ENCODE peak calls at places on chromosomes 5 and 9, in seven cellular contexts. R is GM12892, T is K562, Q is SK-N-SH, O is HepG2, U is H1, C is GM12878. Y is an unnamed sample.

GRCh38 chr9:80509358-80509757 is 937.6 kb downstream of the TLE4 start:
- DNase-seq in R (no peak), T (no peak), Q (no peak), O (no peak), U (no peak), C (no peak), Y (no peak)

GRCh38 chr9:109771796-109772525 is 8.0 kb upstream of the PALM2AKAP2 start:
- DNase-seq in R (no peak), T (no peak), Q (no peak), O (no peak), U (no peak), C (no peak), Y (no peak)

GRCh38 chr5:158074992-158075769 is 216.2 kb upstream of the CLINT1 start:
- DNase-seq in R (peak), T (peak), Q (peak), O (peak), U (peak), C (no peak), Y (peak)

GRCh38 chr5:52786391-52786790 is 1.3 kb upstream of the ITGA1 start:
- DNase-seq in R (no peak), T (no peak), Q (no peak), O (no peak), U (no peak), C (no peak), Y (no peak)

GRCh38 chr5:24385617-24386016 is 259.2 kb downstream of the CDH10 start:
- DNase-seq in R (no peak), T (no peak), Q (no peak), O (no peak), U (no peak), C (no peak), Y (no peak)

GRCh38 chr5:173441053-173441628 is 112.9 kb upstream of the STC2 start:
- DNase-seq in R (no peak), T (no peak), Q (no peak), O (no peak), U (no peak), C (no peak), Y (no peak)

GRCh38 chr5:154723740-154724505 is 31.3 kb upstream of the LARP1 start:
- DNase-seq in R (no peak), T (peak), Q (no peak), O (no peak), U (no peak), C (no peak), Y (no peak)

GRCh38 chr5:75512383-75513074 is 838 bp downstream of the POLK start:
- DNase-seq in R (no peak), T (no peak), Q (no peak), O (peak), U (no peak), C (no peak), Y (no peak)

GRCh38 chr5:16600397-16600796 is 16.4 kb downstream of the RETREG1 start:
- DNase-seq in R (no peak), T (no peak), Q (peak), O (no peak), U (no peak), C (no peak), Y (no peak)

GRCh38 chr5:6730407-6730806 is 17.2 kb downstream of the TENT4A start:
- DNase-seq in R (no peak), T (no peak), Q (no peak), O (no peak), U (no peak), C (no peak), Y (no peak)

GRCh38 chr9:108511200-108511756 is 344.5 kb downstream of the ACTL7B start:
- DNase-seq in R (no peak), T (no peak), Q (no peak), O (no peak), U (no peak), C (no peak), Y (no peak)

GRCh38 chr5:66757219-66757833 is 161.1 kb downstream of the MAST4 start:
- DNase-seq in R (no peak), T (no peak), Q (peak), O (peak), U (no peak), C (no peak), Y (no peak)

GRCh38 chr5:124659798-124660197 is 86.6 kb downstream of the ZNF608 start:
- DNase-seq in R (no peak), T (no peak), Q (no peak), O (no peak), U (no peak), C (no peak), Y (no peak)

GRCh38 chr5:88845081-88845697 is 37.8 kb downstream of the MEF2C start:
- DNase-seq in R (peak), T (no peak), Q (no peak), O (no peak), U (no peak), C (peak), Y (no peak)

GRCh38 chr9:22238809-22239684 is 207.6 kb upstream of the DMRTA1 start:
- DNase-seq in R (no peak), T (no peak), Q (no peak), O (peak), U (no peak), C (no peak), Y (no peak)

GRCh38 chr9:35652829-35653209 is 2.1 kb upstream of the SIT1 start:
- DNase-seq in R (no peak), T (no peak), Q (no peak), O (no peak), U (no peak), C (no peak), Y (no peak)

GRCh38 chr9:95511232-95511951 is 5.4 kb downstream of the PTCH1 start:
- DNase-seq in R (no peak), T (no peak), Q (no peak), O (peak), U (peak), C (no peak), Y (no peak)

GRCh38 chr5:17261075-17261474 is 43.6 kb downstream of the BASP1 start:
- DNase-seq in R (no peak), T (no peak), Q (no peak), O (no peak), U (no peak), C (no peak), Y (no peak)

GRCh38 chr9:105441761-105442160 is 6.1 kb upstream of the FSD1L start:
- DNase-seq in R (no peak), T (no peak), Q (no peak), O (no peak), U (no peak), C (no peak), Y (no peak)

GRCh38 chr5:83924171-83924570 is 203.5 kb upstream of the HAPLN1 start:
- DNase-seq in R (no peak), T (no peak), Q (no peak), O (no peak), U (no peak), C (no peak), Y (no peak)
- TF ChIP-seq TAF1 in R (no peak), T (no peak), Q (no peak), O (no peak), U (no peak), C (no peak), Y (no peak)

GRCh38 chr9:2863831-2864230 is 19.9 kb upstream of the PUM3 start:
- DNase-seq in R (no peak), T (no peak), Q (no peak), O (no peak), U (no peak), C (no peak), Y (no peak)

GRCh38 chr9:2854617-2855016 is 10.7 kb upstream of the PUM3 start:
- DNase-seq in R (no peak), T (no peak), Q (no peak), O (no peak), U (no peak), C (no peak), Y (no peak)

GRCh38 chr9:2856400-2856799 is 12.5 kb upstream of the PUM3 start:
- DNase-seq in R (no peak), T (no peak), Q (no peak), O (no peak), U (no peak), C (no peak), Y (no peak)

GRCh38 chr9:2857564-2858198 is 13.8 kb upstream of the PUM3 start:
- DNase-seq in R (peak), T (peak), Q (peak), O (peak), U (peak), C (peak), Y (peak)

GRCh38 chr9:2859776-2860379 is 16.0 kb upstream of the PUM3 start:
- DNase-seq in R (peak), T (peak), Q (peak), O (peak), U (peak), C (no peak), Y (no peak)
- TF ChIP-seq TAF1 in R (no peak), T (no peak), Q (no peak), O (no peak), U (no peak), C (no peak), Y (no peak)

GRCh38 chr5:84384604-84385575 is at the start of gene EDIL3:
- DNase-seq in R (no peak), T (no peak), Q (peak), O (no peak), U (peak), C (no peak), Y (no peak)
- TF ChIP-seq TAF1 in R (no peak), T (no peak), Q (no peak), O (no peak), U (peak), C (no peak), Y (no peak)

GRCh38 chr5:172133359-172134029 is 54.5 kb downstream of the STK10 start:
- DNase-seq in R (no peak), T (no peak), Q (no peak), O (no peak), U (no peak), C (no peak), Y (no peak)
- TF ChIP-seq TAF1 in R (no peak), T (no peak), Q (no peak), O (no peak), U (no peak), C (no peak), Y (no peak)

GRCh38 chr9:128689820-128690683 is 1.0 kb downstream of the SET start:
- DNase-seq in R (no peak), T (peak), Q (peak), O (no peak), U (no peak), C (no peak), Y (no peak)
- TF ChIP-seq TAF1 in R (no peak), T (no peak), Q (no peak), O (no peak), U (peak), C (peak), Y (no peak)

DNA sequence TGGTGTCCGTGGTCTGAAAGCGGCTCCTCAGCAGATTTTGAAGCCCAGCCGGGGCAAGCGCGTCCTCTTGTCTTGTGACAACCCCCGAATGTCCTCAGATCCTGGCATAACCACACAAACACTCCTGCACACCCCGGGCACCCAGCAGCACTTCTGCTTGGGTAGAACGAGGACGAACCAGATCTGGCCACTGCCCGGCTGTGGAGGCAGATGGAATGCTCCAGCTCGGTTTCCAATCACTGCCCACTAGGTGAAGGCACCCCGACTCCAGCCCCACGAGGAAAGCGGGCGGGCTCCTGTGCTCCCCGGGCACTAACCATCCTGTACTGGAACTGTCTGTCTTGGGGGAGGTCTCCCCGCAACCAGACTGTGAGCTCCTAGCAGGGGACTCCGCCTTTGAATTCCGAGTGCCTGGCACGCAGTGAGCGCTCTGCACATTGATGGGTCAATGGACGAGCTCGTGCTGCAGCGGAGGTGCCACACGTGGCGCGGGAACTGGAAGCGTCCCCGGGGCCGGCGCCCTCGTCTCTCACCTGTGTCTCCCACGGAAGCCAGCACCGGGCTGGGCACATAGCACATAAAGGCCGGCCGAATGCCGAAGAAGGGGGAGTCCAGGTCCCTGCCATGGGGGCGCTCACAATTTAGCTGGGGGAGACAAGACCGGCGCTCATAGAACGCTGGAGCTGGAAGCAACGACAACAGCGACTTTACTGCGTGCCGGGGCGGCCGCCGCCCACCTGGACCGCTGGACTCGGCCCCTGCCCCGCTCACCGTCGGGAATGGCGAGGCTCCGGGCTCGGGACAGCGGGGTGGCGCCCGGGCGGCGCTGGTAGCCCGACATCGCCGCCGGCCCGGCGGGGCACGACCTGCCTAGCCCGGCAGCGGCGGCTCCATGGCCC is 608 bp downstream of the ENTR1 start:
- DNase-seq in R (peak), T (no peak), Q (peak), O (peak), U (peak), C (no peak), Y (peak)
- TF ChIP-seq TAF1 in R (no peak), T (no peak), Q (no peak), O (no peak), U (no peak), C (no peak), Y (no peak)

GRCh38 chr5:100690036-100690560 is 154.9 kb downstream of the FAM174A start:
- DNase-seq in R (no peak), T (no peak), Q (no peak), O (no peak), U (no peak), C (no peak), Y (no peak)

GRCh38 chr5:100694100-100694499 is 158.9 kb downstream of the FAM174A start:
- DNase-seq in R (no peak), T (no peak), Q (no peak), O (no peak), U (no peak), C (no peak), Y (no peak)

GRCh38 chr5:100691085-100691484 is 155.9 kb downstream of the FAM174A start:
- DNase-seq in R (no peak), T (no peak), Q (no peak), O (no peak), U (no peak), C (no peak), Y (no peak)

GRCh38 chr5:100693481-100693880 is 158.3 kb downstream of the FAM174A start:
- DNase-seq in R (no peak), T (no peak), Q (no peak), O (no peak), U (no peak), C (no peak), Y (no peak)

DNA sequence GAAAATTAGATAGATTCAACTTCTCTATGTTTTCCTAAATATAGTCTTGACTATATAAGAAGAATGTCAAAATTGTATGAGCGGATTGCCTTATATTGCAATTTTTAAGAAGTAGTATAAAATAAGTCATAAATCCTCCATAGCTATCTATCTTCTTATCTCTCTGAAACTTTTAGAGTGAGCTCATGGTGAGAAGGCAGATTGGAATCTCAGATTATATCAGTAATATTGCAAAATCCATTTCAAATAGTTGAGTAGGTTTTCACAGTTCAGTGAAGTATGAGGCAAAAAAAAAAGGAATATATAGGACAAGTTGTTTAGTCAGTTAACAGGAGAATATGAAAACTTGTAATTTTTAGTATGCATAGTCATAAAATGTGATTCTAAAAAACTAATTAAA is 156.4 kb downstream of the FAM174A start:
- DNase-seq in R (no peak), T (no peak), Q (no peak), O (no peak), U (no peak), C (no peak), Y (no peak)
- TF ChIP-seq TAF1 in R (no peak), T (no peak), Q (no peak), O (no peak), U (no peak), C (no peak), Y (no peak)

GRCh38 chr5:74020488-74020887 is 394.5 kb downstream of the ARHGEF28 start:
- DNase-seq in R (no peak), T (no peak), Q (no peak), O (no peak), U (no peak), C (no peak), Y (no peak)
- TF ChIP-seq TAF1 in R (no peak), T (no peak), Q (no peak), O (no peak), U (no peak), C (no peak), Y (no peak)

DNA sequence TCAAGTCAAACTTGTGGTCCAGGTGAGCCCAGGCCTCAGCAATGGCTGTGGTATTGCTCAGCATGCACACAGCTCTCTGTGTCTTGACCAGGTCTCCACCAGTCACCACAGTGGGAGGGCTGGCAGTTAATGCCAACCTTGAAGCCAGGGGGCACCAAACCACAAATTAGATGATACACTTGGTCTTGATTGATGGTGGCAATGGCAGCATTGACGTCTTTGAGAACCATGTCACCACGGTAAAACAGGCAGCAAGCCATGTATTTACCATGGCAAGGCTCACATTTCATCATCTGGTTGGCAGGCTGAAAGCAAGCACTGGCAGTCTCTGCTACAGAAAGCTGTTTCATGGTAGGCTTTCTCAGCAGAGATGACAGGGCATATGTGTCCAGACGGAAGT is 40.0 kb downstream of the NIM1K start:
- DNase-seq in R (no peak), T (no peak), Q (peak), O (no peak), U (peak), C (no peak), Y (no peak)
- TF ChIP-seq TAF1 in R (no peak), T (no peak), Q (no peak), O (no peak), U (no peak), C (no peak), Y (no peak)